ENCODE peak calls at places on chromosome 12, in ten cellular contexts. One of them, this sample, is unnamed.

GRCh38 chr12:58640314-58640713 is 280.0 kb downstream of the LRIG3 start:
- DNase-seq in Panc1: no peak
- DNase-seq in fibroblast of pulmonary artery: peak; percentile 9
- DNase-seq in OCI-LY7: no peak
- DNase-seq in left lung: no peak
- DNase-seq in heart left ventricle: no peak
- DNase-seq in AG09319: no peak
- DNase-seq in dorsolateral prefrontal cortex: no peak
- DNase-seq in breast epithelium: no peak
- DNase-seq in IMR-90: peak; percentile 60
- DNase-seq in this sample: no peak

GRCh38 chr12:212799-213526 is 994 bp downstream of the SLC6A12 start:
- DNase-seq in breast epithelium: no peak
- DNase-seq in left lung: no peak
- DNase-seq in heart left ventricle: peak; percentile 62
- DNase-seq in AG09319: no peak
- DNase-seq in OCI-LY7: no peak
- DNase-seq in fibroblast of pulmonary artery: no peak
- DNase-seq in IMR-90: peak; percentile 6
- DNase-seq in dorsolateral prefrontal cortex: no peak
- DNase-seq in Panc1: no peak
- DNase-seq in this sample: no peak

GRCh38 chr12:82329508-82329907 is 28.7 kb downstream of the CCDC59 start:
- DNase-seq in dorsolateral prefrontal cortex: no peak
- DNase-seq in OCI-LY7: no peak
- DNase-seq in AG09319: no peak
- DNase-seq in heart left ventricle: no peak
- DNase-seq in breast epithelium: no peak
- DNase-seq in left lung: no peak
- DNase-seq in fibroblast of pulmonary artery: no peak
- DNase-seq in IMR-90: no peak
- DNase-seq in Panc1: no peak
- DNase-seq in this sample: no peak

GRCh38 chr12:30965613-30965985 is 39.1 kb downstream of the TSPAN11 start:
- DNase-seq in IMR-90: no peak
- DNase-seq in AG09319: no peak
- DNase-seq in left lung: no peak
- DNase-seq in heart left ventricle: peak; percentile 15
- DNase-seq in breast epithelium: no peak
- DNase-seq in OCI-LY7: no peak
- DNase-seq in fibroblast of pulmonary artery: peak; percentile 6
- DNase-seq in dorsolateral prefrontal cortex: no peak
- DNase-seq in Panc1: no peak
- DNase-seq in this sample: no peak

GRCh38 chr12:81610955-81611889 is 147.9 kb downstream of the PPFIA2 start:
- DNase-seq in left lung: peak; percentile 33
- DNase-seq in dorsolateral prefrontal cortex: no peak
- DNase-seq in AG09319: no peak
- DNase-seq in fibroblast of pulmonary artery: peak; percentile 6
- DNase-seq in IMR-90: peak; percentile 1
- DNase-seq in OCI-LY7: peak; percentile 2
- DNase-seq in Panc1: no peak
- DNase-seq in heart left ventricle: no peak
- DNase-seq in breast epithelium: no peak
- DNase-seq in this sample: no peak

GRCh38 chr12:67727652-67728295 is 79.2 kb downstream of the DYRK2 start:
- DNase-seq in heart left ventricle: no peak
- DNase-seq in AG09319: no peak
- DNase-seq in OCI-LY7: no peak
- DNase-seq in Panc1: no peak
- DNase-seq in fibroblast of pulmonary artery: no peak
- DNase-seq in breast epithelium: no peak
- DNase-seq in dorsolateral prefrontal cortex: no peak
- DNase-seq in IMR-90: no peak
- DNase-seq in left lung: no peak
- DNase-seq in this sample: no peak

GRCh38 chr12:130739571-130739970 is 23.5 kb upstream of the RIMBP2 start:
- DNase-seq in breast epithelium: no peak
- DNase-seq in heart left ventricle: no peak
- DNase-seq in left lung: no peak
- DNase-seq in dorsolateral prefrontal cortex: no peak
- DNase-seq in OCI-LY7: no peak
- DNase-seq in fibroblast of pulmonary artery: no peak
- DNase-seq in IMR-90: no peak
- DNase-seq in AG09319: no peak
- DNase-seq in Panc1: no peak
- DNase-seq in this sample: no peak

GRCh38 chr12:63308701-63309100 is 157.7 kb upstream of the AVPR1A start:
- DNase-seq in breast epithelium: no peak
- DNase-seq in heart left ventricle: no peak
- DNase-seq in OCI-LY7: no peak
- DNase-seq in fibroblast of pulmonary artery: no peak
- DNase-seq in IMR-90: no peak
- DNase-seq in AG09319: no peak
- DNase-seq in Panc1: no peak
- DNase-seq in left lung: no peak
- DNase-seq in dorsolateral prefrontal cortex: no peak
- DNase-seq in this sample: no peak

GRCh38 chr12:4771172-4771959 is 51.2 kb downstream of the GALNT8 start:
- DNase-seq in left lung: no peak
- DNase-seq in Panc1: no peak
- DNase-seq in breast epithelium: no peak
- DNase-seq in fibroblast of pulmonary artery: no peak
- DNase-seq in OCI-LY7: no peak
- DNase-seq in AG09319: no peak
- DNase-seq in heart left ventricle: no peak
- DNase-seq in IMR-90: no peak
- DNase-seq in dorsolateral prefrontal cortex: no peak
- DNase-seq in this sample: no peak

GRCh38 chr12:69566603-69567002 is 18.7 kb upstream of the CCT2 start:
- DNase-seq in fibroblast of pulmonary artery: no peak
- DNase-seq in dorsolateral prefrontal cortex: no peak
- DNase-seq in AG09319: no peak
- DNase-seq in left lung: no peak
- DNase-seq in IMR-90: no peak
- DNase-seq in OCI-LY7: no peak
- DNase-seq in Panc1: no peak
- DNase-seq in heart left ventricle: no peak
- DNase-seq in breast epithelium: no peak
- DNase-seq in this sample: no peak
- TF ChIP-seq CTCF in fibroblast of pulmonary artery: peak; percentile 16
- TF ChIP-seq CTCF in dorsolateral prefrontal cortex: no peak
- TF ChIP-seq CTCF in AG09319: no peak
- TF ChIP-seq CTCF in left lung: no peak
- TF ChIP-seq CTCF in IMR-90: no peak
- TF ChIP-seq CTCF in OCI-LY7: no peak
- TF ChIP-seq CTCF in Panc1: peak; percentile 34
- TF ChIP-seq CTCF in heart left ventricle: no peak
- TF ChIP-seq CTCF in breast epithelium: no peak
- TF ChIP-seq CTCF in this sample: no peak

DNA sequence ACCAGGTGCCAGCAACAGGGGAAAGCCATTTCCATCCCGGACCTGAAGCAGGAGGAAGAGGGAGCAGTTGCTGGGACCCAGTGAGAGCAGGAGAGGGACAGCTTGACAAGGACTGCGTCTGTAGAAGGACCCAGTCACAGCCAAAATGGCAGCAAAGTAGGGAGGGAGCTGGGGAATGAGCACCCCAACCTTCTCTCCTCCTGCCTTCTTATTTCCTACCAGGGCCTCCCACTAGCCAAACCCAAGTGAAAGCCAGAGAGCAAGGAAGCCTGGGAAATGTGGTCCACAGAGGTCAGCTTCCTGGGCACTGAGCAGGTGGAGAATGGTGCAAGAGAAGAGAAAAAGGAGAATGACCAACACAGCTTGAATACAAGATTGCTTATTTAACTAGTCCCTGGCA is 108.5 kb upstream of the MYL2 start:
- DNase-seq in fibroblast of pulmonary artery: no peak
- DNase-seq in dorsolateral prefrontal cortex: no peak
- DNase-seq in OCI-LY7: no peak
- DNase-seq in left lung: no peak
- DNase-seq in IMR-90: no peak
- DNase-seq in breast epithelium: no peak
- DNase-seq in heart left ventricle: no peak
- DNase-seq in Panc1: no peak
- DNase-seq in AG09319: no peak
- DNase-seq in this sample: no peak
- TF ChIP-seq CTCF in fibroblast of pulmonary artery: no peak
- TF ChIP-seq CTCF in dorsolateral prefrontal cortex: no peak
- TF ChIP-seq CTCF in OCI-LY7: no peak
- TF ChIP-seq CTCF in left lung: no peak
- TF ChIP-seq CTCF in IMR-90: no peak
- TF ChIP-seq CTCF in breast epithelium: no peak
- TF ChIP-seq CTCF in heart left ventricle: no peak
- TF ChIP-seq CTCF in Panc1: no peak
- TF ChIP-seq CTCF in AG09319: no peak
- TF ChIP-seq CTCF in this sample: no peak

GRCh38 chr12:114403690-114404450 is 2.1 kb downstream of the TBX5 start:
- DNase-seq in IMR-90: peak; percentile 69
- DNase-seq in dorsolateral prefrontal cortex: no peak
- DNase-seq in OCI-LY7: no peak
- DNase-seq in fibroblast of pulmonary artery: peak; percentile 68
- DNase-seq in heart left ventricle: peak; percentile 69
- DNase-seq in breast epithelium: no peak
- DNase-seq in AG09319: no peak
- DNase-seq in Panc1: no peak
- DNase-seq in left lung: no peak
- DNase-seq in this sample: no peak

GRCh38 chr12:114405199-114405448 is 820 bp downstream of the TBX5 start:
- DNase-seq in OCI-LY7: no peak
- DNase-seq in AG09319: no peak
- DNase-seq in dorsolateral prefrontal cortex: no peak
- DNase-seq in fibroblast of pulmonary artery: peak; percentile 36
- DNase-seq in IMR-90: no peak
- DNase-seq in breast epithelium: no peak
- DNase-seq in Panc1: no peak
- DNase-seq in heart left ventricle: no peak
- DNase-seq in left lung: no peak
- DNase-seq in this sample: no peak

GRCh38 chr12:114401346-114402320 is 4.3 kb downstream of the TBX5 start:
- DNase-seq in OCI-LY7: no peak
- DNase-seq in dorsolateral prefrontal cortex: no peak
- DNase-seq in left lung: no peak
- DNase-seq in AG09319: no peak
- DNase-seq in heart left ventricle: no peak
- DNase-seq in breast epithelium: no peak
- DNase-seq in fibroblast of pulmonary artery: no peak
- DNase-seq in IMR-90: peak; percentile 68
- DNase-seq in Panc1: no peak
- DNase-seq in this sample: no peak

GRCh38 chr12:114404451-114405198 is 1.3 kb downstream of the TBX5 start:
- DNase-seq in IMR-90: peak; percentile 39
- DNase-seq in left lung: no peak
- DNase-seq in dorsolateral prefrontal cortex: no peak
- DNase-seq in OCI-LY7: no peak
- DNase-seq in fibroblast of pulmonary artery: peak; percentile 34
- DNase-seq in heart left ventricle: no peak
- DNase-seq in breast epithelium: no peak
- DNase-seq in AG09319: no peak
- DNase-seq in Panc1: no peak
- DNase-seq in this sample: no peak

DNA sequence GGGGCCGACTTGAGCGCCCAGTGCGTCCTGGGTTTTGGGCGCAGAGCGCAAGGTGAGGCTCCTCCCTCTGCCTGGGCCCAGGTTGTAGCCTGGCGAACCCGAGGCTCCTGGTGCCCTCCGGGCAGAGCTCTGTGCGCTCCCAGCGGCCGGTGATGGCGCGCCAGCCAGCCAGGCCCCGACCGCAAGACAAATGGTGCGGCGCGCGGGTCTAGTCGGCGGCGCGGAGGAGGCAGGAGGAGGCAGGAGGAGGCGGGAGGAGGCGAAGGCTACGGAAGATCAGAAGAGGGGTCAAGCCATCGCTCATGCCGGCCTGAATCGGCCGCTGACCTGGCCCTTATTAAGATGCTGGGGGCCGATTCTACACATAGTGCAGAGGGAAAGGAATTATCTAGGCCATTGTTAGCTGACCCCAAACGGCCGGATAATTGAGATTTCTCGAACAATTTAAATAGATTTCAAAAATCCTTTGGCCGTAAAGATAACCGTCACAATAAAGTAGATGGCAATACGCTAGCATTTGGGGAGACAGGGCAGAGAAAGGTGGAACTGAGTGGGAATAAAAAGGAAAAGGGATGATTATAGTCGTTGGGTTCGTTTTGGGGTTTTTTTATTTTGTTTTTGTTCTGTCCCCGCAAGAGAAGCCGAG is 2.8 kb downstream of the TBX5 start:
- DNase-seq in breast epithelium: no peak
- DNase-seq in dorsolateral prefrontal cortex: no peak
- DNase-seq in left lung: no peak
- DNase-seq in IMR-90: peak; percentile 69
- DNase-seq in fibroblast of pulmonary artery: peak; percentile 52
- DNase-seq in Panc1: no peak
- DNase-seq in OCI-LY7: no peak
- DNase-seq in heart left ventricle: peak; percentile 80
- DNase-seq in AG09319: no peak
- DNase-seq in this sample: no peak
- TF ChIP-seq CTCF in breast epithelium: no peak
- TF ChIP-seq CTCF in dorsolateral prefrontal cortex: no peak
- TF ChIP-seq CTCF in left lung: no peak
- TF ChIP-seq CTCF in IMR-90: peak; percentile 38
- TF ChIP-seq CTCF in fibroblast of pulmonary artery: peak; percentile 19
- TF ChIP-seq CTCF in Panc1: no peak
- TF ChIP-seq CTCF in OCI-LY7: no peak
- TF ChIP-seq CTCF in heart left ventricle: no peak
- TF ChIP-seq CTCF in AG09319: no peak
- TF ChIP-seq CTCF in this sample: peak; percentile 67

DNA sequence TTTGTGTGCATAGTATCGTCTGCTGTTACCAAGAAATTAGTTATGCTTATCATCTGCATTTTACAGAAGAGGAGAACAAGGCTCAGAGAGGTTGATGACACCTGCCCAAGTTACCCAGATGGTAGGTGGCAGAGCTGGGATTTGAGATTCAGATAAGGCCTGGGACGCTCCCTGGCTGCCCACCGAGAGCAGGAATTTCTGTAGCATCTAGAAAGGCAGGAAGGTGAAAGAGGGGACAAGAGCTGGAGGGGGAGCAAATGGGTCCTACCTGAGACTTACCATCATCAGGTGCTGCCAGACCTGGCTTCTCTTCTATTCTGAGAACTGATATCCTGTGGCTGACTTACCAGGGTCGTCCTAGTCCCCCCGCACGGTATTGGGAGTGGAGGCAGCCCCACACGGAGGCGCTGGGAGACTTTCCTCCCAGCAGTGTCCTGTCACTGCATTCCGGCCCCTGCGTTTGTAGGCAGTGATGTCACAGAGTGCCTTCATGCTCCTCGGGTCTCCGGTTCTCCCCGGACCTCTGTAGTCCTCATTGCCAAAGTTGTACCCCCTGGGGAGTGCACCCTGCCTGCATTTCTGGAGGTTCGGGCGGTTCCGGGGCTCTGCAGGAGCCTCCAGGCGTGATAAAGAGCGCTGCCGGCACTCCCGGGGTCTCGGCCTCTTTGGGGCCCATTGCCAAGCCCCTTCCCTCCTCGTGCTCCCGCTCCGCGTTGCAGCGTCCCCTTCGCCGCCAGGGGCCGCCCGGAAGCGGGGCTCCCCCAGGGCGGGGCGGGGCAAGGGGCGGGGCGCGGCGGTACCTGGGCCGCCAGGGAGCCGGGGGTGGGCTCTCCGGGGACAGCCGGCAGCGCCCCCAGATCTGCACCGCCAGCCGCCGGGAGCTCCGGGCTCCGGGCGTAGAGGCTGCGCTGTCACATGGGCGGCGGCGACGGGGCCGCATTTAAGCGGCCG is at the start of gene CABP1:
- DNase-seq in AG09319: no peak
- DNase-seq in Panc1: no peak
- DNase-seq in fibroblast of pulmonary artery: no peak
- DNase-seq in dorsolateral prefrontal cortex: no peak
- DNase-seq in left lung: peak; percentile 80
- DNase-seq in heart left ventricle: no peak
- DNase-seq in OCI-LY7: peak; percentile 83
- DNase-seq in IMR-90: no peak
- DNase-seq in breast epithelium: no peak
- DNase-seq in this sample: no peak
- TF ChIP-seq CTCF in AG09319: no peak
- TF ChIP-seq CTCF in Panc1: peak; percentile 68
- TF ChIP-seq CTCF in fibroblast of pulmonary artery: no peak
- TF ChIP-seq CTCF in dorsolateral prefrontal cortex: no peak
- TF ChIP-seq CTCF in left lung: no peak
- TF ChIP-seq CTCF in heart left ventricle: no peak
- TF ChIP-seq CTCF in OCI-LY7: peak; percentile 71
- TF ChIP-seq CTCF in IMR-90: no peak
- TF ChIP-seq CTCF in breast epithelium: no peak
- TF ChIP-seq CTCF in this sample: peak; percentile 72